ENCODE peak calls at places on chromosomes 13 and 19, in ten cellular contexts. G is fibroblast of the aortic adventitia, J is K562, W is neural progenitor cell, C is AG09319, Q is type B pancreatic cell, I is lung, T is IMR-90, D is upper lobe of left lung, B is astrocyte of the spinal cord. O is an unnamed sample.

GRCh38 chr19:29850482-29850881 is 38.7 kb downstream of the CCNE1 start:
- DNase-seq in D (no peak), C (no peak), B (no peak), G (no peak), T (no peak), I (no peak), W (no peak), Q (no peak), J (no peak), O (no peak)

GRCh38 chr19:39237200-39238184 is 7.3 kb downstream of the IFNL3 start:
- DNase-seq in I (peak; percentile 78), T (no peak), C (no peak), D (peak; percentile 90), J (peak; percentile 55), B (no peak), Q (no peak), G (no peak), W (no peak), O (peak; percentile 65)

GRCh38 chr19:50167314-50167721 is 4.2 kb upstream of the IZUMO2 start:
- DNase-seq in Q (no peak), J (no peak), T (no peak), W (peak; percentile 77), B (no peak), C (no peak), I (no peak), G (no peak), D (no peak), O (no peak)

GRCh38 chr13:114339779-114340534 is 25.7 kb downstream of the CHAMP1 start:
- DNase-seq in D (no peak), G (peak; percentile 53), Q (no peak), W (no peak), T (peak; percentile 30), B (peak; percentile 22), C (peak; percentile 28), J (no peak), I (no peak), O (peak; percentile 70)

GRCh38 chr19:38907227-38907626 is 4.8 kb downstream of the CCER2 start:
- DNase-seq in T (no peak), I (no peak), G (no peak), C (no peak), J (no peak), W (no peak), Q (no peak), D (no peak), B (no peak), O (no peak)

GRCh38 chr13:96984061-96984508 is 10.2 kb downstream of the OXGR1 start:
- DNase-seq in I (peak; percentile 46), T (no peak), Q (no peak), W (peak; percentile 62), D (no peak), G (no peak), C (no peak), J (peak; percentile 8), B (no peak), O (peak; percentile 7)

GRCh38 chr13:27573265-27573664 is 47.1 kb downstream of the LNX2 start:
- DNase-seq in C (no peak), D (no peak), G (no peak), W (no peak), Q (no peak), B (peak; percentile 52), J (no peak), T (peak; percentile 75), I (no peak), O (no peak)

GRCh38 chr19:47363758-47364529 is 14.8 kb downstream of the DHX34 start:
- DNase-seq in T (peak; percentile 65), D (no peak), G (no peak), C (no peak), I (no peak), W (peak; percentile 28), J (peak; percentile 36), Q (no peak), B (peak; percentile 14), O (no peak)

GRCh38 chr13:60226507-60226906 is 62.8 kb upstream of the DIAPH3 start:
- DNase-seq in C (peak; percentile 5), W (peak; percentile 69), D (no peak), Q (no peak), I (no peak), J (peak; percentile 76), G (peak; percentile 25), T (peak; percentile 47), B (peak; percentile 6), O (peak; percentile 15)

GRCh38 chr19:36939153-36939552 is 23.0 kb downstream of the ZNF568 start:
- DNase-seq in C (no peak), B (no peak), G (no peak), I (no peak), T (no peak), Q (no peak), W (no peak), D (no peak), J (peak; percentile 2), O (no peak)
- TF ChIP-seq CTCF in C (no peak), B (no peak), G (no peak), I (no peak), T (no peak), Q (peak; percentile 37), W (no peak), D (no peak), J (peak; percentile 21), O (no peak)

GRCh38 chr13:65926750-65927171 is 1303.4 kb downstream of the PCDH9 start:
- DNase-seq in W (peak; percentile 60), D (peak; percentile 13), I (no peak), J (peak; percentile 33), C (no peak), B (no peak), T (no peak), Q (no peak), G (no peak), O (no peak)
- TF ChIP-seq CTCF in W (peak; percentile 59), D (no peak), I (no peak), J (peak; percentile 35), C (no peak), B (peak; percentile 6), T (no peak), Q (peak; percentile 31), G (no peak), O (no peak)

GRCh38 chr13:29254971-29255370 is 340.5 kb downstream of the SLC7A1 start:
- DNase-seq in D (no peak), G (no peak), B (no peak), W (no peak), I (no peak), T (no peak), C (no peak), Q (no peak), J (no peak), O (no peak)

GRCh38 chr13:29266261-29266660 is 329.2 kb downstream of the SLC7A1 start:
- DNase-seq in J (no peak), T (no peak), I (no peak), D (no peak), W (no peak), G (no peak), B (no peak), Q (no peak), C (no peak), O (no peak)

GRCh38 chr13:29255567-29255966 is 339.9 kb downstream of the SLC7A1 start:
- DNase-seq in B (no peak), Q (no peak), I (no peak), T (no peak), D (no peak), J (no peak), G (no peak), C (no peak), W (no peak), O (no peak)

DNA sequence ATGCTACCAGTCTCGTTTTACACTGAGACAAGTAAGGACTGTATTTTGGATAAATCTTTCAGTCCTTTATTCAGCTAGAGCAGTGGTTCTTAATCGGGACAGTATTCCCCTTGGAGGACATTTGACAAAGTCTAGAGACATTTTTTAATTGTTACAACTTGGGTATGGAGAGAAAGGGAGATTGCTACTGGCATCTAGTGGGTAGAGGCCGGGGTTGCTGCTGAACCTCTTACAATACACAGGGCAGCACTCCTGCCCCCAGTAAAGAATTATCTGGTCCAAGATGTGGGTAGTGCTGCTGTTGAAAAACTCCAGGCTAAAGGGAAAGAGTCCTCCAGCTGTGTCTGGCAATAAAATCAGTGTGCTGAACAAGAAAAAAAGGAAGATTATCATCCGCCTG is 334.8 kb downstream of the SLC7A1 start:
- DNase-seq in I (no peak), C (no peak), T (no peak), B (no peak), G (no peak), Q (no peak), J (no peak), W (no peak), D (no peak), O (no peak)
- TF ChIP-seq CTCF in I (no peak), C (no peak), T (no peak), B (no peak), G (no peak), Q (peak; percentile 35), J (no peak), W (peak; percentile 17), D (no peak), O (no peak)

DNA sequence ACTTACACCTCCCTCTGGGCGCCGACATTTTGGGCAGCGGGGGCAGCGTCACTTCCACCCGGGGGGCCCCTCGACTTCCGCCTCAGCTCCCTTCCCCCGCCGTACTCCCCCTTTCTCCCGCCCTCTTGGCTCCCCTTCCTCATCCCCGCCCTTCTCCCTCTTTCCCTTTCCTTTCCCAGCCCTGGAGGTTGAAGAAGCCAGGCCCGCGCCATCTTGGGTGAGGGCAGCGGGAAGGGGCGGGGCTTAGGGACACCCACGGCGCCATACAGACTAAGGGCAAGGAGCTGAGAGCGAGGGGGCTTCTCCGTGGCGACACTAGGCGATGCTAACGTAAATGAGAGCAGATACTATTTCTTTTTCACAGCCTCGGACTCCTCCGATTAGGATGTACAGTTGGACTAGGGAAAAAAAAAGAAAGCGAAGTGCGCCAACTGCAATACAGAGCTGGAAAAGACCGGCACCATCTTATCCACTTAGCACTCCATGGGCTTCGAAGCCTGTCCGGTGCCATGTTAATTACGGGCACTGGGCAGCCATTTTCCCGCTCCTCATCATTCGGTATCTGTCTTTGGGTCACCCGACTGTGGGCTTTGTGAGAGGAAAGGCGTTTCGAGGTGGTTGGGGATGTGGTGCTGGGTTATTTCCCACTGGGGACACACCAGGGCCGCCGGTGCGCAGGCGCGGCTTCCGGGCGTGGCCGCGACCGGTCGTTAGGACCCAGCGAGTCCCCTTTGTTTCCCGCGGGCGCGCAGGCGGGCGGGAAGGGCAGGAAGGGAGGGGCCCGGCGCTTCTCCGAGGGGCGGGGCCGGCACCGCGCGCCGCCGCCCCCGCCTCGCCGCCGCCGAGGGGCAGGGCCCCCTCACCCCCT is at the start of the genes FIZ1 and ZNF524:
- DNase-seq in Q (peak; percentile 97), W (peak; percentile 99), D (peak; percentile 98), B (peak; percentile 99), C (peak; percentile 97), G (peak; percentile 99), J (peak; percentile 99), I (peak; percentile 99), T (peak; percentile 98), O (peak; percentile 98)
- TF ChIP-seq CTCF in Q (no peak), W (no peak), D (no peak), B (no peak), C (no peak), G (no peak), J (no peak), I (no peak), T (no peak), O (no peak)

GRCh38 chr19:6092329-6093286 is 17.7 kb downstream of the RFX2 start:
- DNase-seq in C (peak; percentile 62), D (peak; percentile 90), T (peak; percentile 88), J (peak; percentile 90), I (peak; percentile 87), Q (peak; percentile 81), W (peak; percentile 58), B (peak; percentile 82), G (peak; percentile 87), O (no peak)
- TF ChIP-seq CTCF in C (no peak), D (no peak), T (no peak), J (no peak), I (no peak), Q (no peak), W (no peak), B (no peak), G (no peak), O (no peak)